ENCODE peak calls at places on chromosome X, in five cellular contexts. One of them, this sample, is unnamed.

GRCh38 chrX:108122748-108123147 is 31.2 kb downstream of the ATG4A start:
- DNase-seq in neural progenitor cell: no peak
- DNase-seq in hepatocyte: no peak
- DNase-seq in MM.1S: no peak
- DNase-seq in GM23338: no peak
- DNase-seq in this sample: no peak

GRCh38 chrX:9285342-9285771 is 179.5 kb upstream of the TBL1X start:
- DNase-seq in neural progenitor cell: no peak
- DNase-seq in hepatocyte: no peak
- DNase-seq in MM.1S: no peak
- DNase-seq in GM23338: no peak
- DNase-seq in this sample: no peak

GRCh38 chrX:34642849-34643248 is 14.2 kb downstream of the TMEM47 start:
- DNase-seq in neural progenitor cell: no peak
- DNase-seq in hepatocyte: no peak
- DNase-seq in MM.1S: no peak
- DNase-seq in GM23338: no peak
- DNase-seq in this sample: no peak

GRCh38 chrX:38817004-38817703 is 15.9 kb downstream of the MID1IP1 start:
- DNase-seq in neural progenitor cell: no peak
- DNase-seq in hepatocyte: peak; percentile 48
- DNase-seq in MM.1S: no peak
- DNase-seq in GM23338: peak; percentile 42
- DNase-seq in this sample: no peak

GRCh38 chrX:35841872-35842271 is 43.7 kb downstream of the MAGEB16 start:
- DNase-seq in neural progenitor cell: no peak
- DNase-seq in hepatocyte: no peak
- DNase-seq in MM.1S: no peak
- DNase-seq in GM23338: no peak
- DNase-seq in this sample: no peak

GRCh38 chrX:13741695-13742094 is 7.1 kb downstream of the OFD1 start:
- DNase-seq in neural progenitor cell: no peak
- DNase-seq in hepatocyte: no peak
- DNase-seq in MM.1S: no peak
- DNase-seq in GM23338: no peak
- DNase-seq in this sample: no peak

GRCh38 chrX:120304241-120304640 is 7.0 kb downstream of the TMEM255A start:
- DNase-seq in neural progenitor cell: no peak
- DNase-seq in hepatocyte: peak; percentile 0
- DNase-seq in MM.1S: peak; percentile 57
- DNase-seq in GM23338: no peak
- DNase-seq in this sample: no peak

GRCh38 chrX:102957751-102958150 is 20.7 kb downstream of the RAB40AL start:
- DNase-seq in neural progenitor cell: no peak
- DNase-seq in hepatocyte: no peak
- DNase-seq in MM.1S: no peak
- DNase-seq in GM23338: no peak
- DNase-seq in this sample: no peak

GRCh38 chrX:39729834-39730670 is 367.7 kb downstream of the BCOR start:
- DNase-seq in neural progenitor cell: peak; percentile 60
- DNase-seq in hepatocyte: peak; percentile 38
- DNase-seq in MM.1S: no peak
- DNase-seq in GM23338: peak; percentile 37
- DNase-seq in this sample: no peak

GRCh38 chrX:120029354-120029753 is 48.1 kb downstream of the RHOXF2B start:
- DNase-seq in neural progenitor cell: no peak
- DNase-seq in hepatocyte: no peak
- DNase-seq in MM.1S: peak; percentile 44
- DNase-seq in GM23338: peak; percentile 17
- DNase-seq in this sample: no peak

GRCh38 chrX:118520858-118521206 is 25.2 kb downstream of the DOCK11 start:
- DNase-seq in neural progenitor cell: no peak
- DNase-seq in hepatocyte: no peak
- DNase-seq in MM.1S: no peak
- DNase-seq in GM23338: no peak
- DNase-seq in this sample: no peak

GRCh38 chrX:21744721-21745120 is 13.2 kb downstream of the SMPX start:
- DNase-seq in neural progenitor cell: no peak
- DNase-seq in hepatocyte: no peak
- DNase-seq in MM.1S: no peak
- DNase-seq in GM23338: no peak
- DNase-seq in this sample: no peak

GRCh38 chrX:53684415-53685192 is 1.9 kb downstream of the HUWE1 start:
- DNase-seq in neural progenitor cell: no peak
- DNase-seq in hepatocyte: no peak
- DNase-seq in MM.1S: no peak
- DNase-seq in GM23338: peak; percentile 3
- DNase-seq in this sample: no peak

GRCh38 chrX:67734111-67734753 is 190.4 kb downstream of the AR start:
- DNase-seq in neural progenitor cell: no peak
- DNase-seq in hepatocyte: no peak
- DNase-seq in MM.1S: no peak
- DNase-seq in GM23338: no peak
- DNase-seq in this sample: peak; percentile 1

GRCh38 chrX:29890646-29891200 is 324.6 kb upstream of the MAGEB2 start:
- DNase-seq in neural progenitor cell: no peak
- DNase-seq in hepatocyte: no peak
- DNase-seq in MM.1S: no peak
- DNase-seq in GM23338: no peak
- DNase-seq in this sample: no peak

GRCh38 chrX:39399387-39399786 is 598.1 kb downstream of the MID1IP1 start:
- DNase-seq in neural progenitor cell: no peak
- DNase-seq in hepatocyte: no peak
- DNase-seq in MM.1S: no peak
- DNase-seq in GM23338: no peak
- DNase-seq in this sample: no peak

GRCh38 chrX:46712733-46713132 is 46.2 kb downstream of the SLC9A7 start:
- DNase-seq in neural progenitor cell: no peak
- DNase-seq in hepatocyte: no peak
- DNase-seq in MM.1S: no peak
- DNase-seq in GM23338: no peak
- DNase-seq in this sample: peak; percentile 41

GRCh38 chrX:46715521-46715920 is 43.4 kb downstream of the SLC9A7 start:
- DNase-seq in neural progenitor cell: no peak
- DNase-seq in hepatocyte: no peak
- DNase-seq in MM.1S: no peak
- DNase-seq in GM23338: no peak
- DNase-seq in this sample: no peak

GRCh38 chrX:46710927-46711623 is 47.8 kb downstream of the SLC9A7 start:
- DNase-seq in neural progenitor cell: peak; percentile 17
- DNase-seq in hepatocyte: no peak
- DNase-seq in MM.1S: no peak
- DNase-seq in GM23338: peak; percentile 11
- DNase-seq in this sample: peak; percentile 73

GRCh38 chrX:46713672-46714487 is 45.0 kb downstream of the SLC9A7 start:
- DNase-seq in neural progenitor cell: no peak
- DNase-seq in hepatocyte: no peak
- DNase-seq in MM.1S: peak; percentile 7
- DNase-seq in GM23338: no peak
- DNase-seq in this sample: no peak

DNA sequence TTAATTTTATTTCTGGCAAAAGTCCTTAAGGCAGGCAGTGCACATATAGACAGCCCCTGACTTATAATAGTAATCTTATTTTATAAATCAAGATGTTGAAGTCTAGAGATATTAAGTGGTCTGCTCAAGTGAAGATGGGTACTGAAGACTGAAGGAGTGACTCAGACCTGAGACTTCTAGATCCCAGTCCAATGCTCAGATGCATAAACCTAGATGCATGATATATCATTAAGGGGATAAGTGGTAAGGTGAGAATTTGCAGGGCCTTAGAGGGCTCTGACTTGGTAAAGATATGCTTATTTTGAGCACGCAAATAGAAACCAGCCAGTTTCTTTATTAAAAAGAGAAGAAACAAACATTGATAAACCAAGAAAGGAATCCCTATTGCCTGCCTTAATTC is 42.9 kb downstream of the SLC9A7 start:
- DNase-seq in neural progenitor cell: no peak
- DNase-seq in hepatocyte: no peak
- DNase-seq in MM.1S: no peak
- DNase-seq in GM23338: no peak
- DNase-seq in this sample: no peak
- H3K79me2 ChIP-seq in neural progenitor cell: no peaks in the 10 kb centered on the region
- H3K79me2 ChIP-seq in hepatocyte: no peaks in the 10 kb centered on the region
- H3K79me2 ChIP-seq in MM.1S: no peaks in the 10 kb centered on the region
- H3K79me2 ChIP-seq in GM23338: peaks cover 37% of the 10 kb centered on the region
- H3K79me2 ChIP-seq in this sample: peaks cover 83% of the 10 kb centered on the region

GRCh38 chrX:149916745-149917392 is 12.5 kb upstream of the HSFX4 start:
- DNase-seq in neural progenitor cell: no peak
- DNase-seq in hepatocyte: no peak
- DNase-seq in MM.1S: no peak
- DNase-seq in GM23338: no peak
- DNase-seq in this sample: peak; percentile 16
- TF ChIP-seq CTCF in neural progenitor cell: no peak
- TF ChIP-seq CTCF in hepatocyte: no peak
- TF ChIP-seq CTCF in MM.1S: no peak
- TF ChIP-seq CTCF in GM23338: no peak
- TF ChIP-seq CTCF in this sample: no peak

GRCh38 chrX:47101206-47101605 is 23.0 kb downstream of the RGN start:
- DNase-seq in neural progenitor cell: no peak
- DNase-seq in hepatocyte: no peak
- DNase-seq in MM.1S: no peak
- DNase-seq in GM23338: no peak
- DNase-seq in this sample: no peak
- TF ChIP-seq EZH2phosphoT487 in neural progenitor cell: no peak
- TF ChIP-seq EZH2phosphoT487 in hepatocyte: no peak
- TF ChIP-seq EZH2phosphoT487 in MM.1S: no peak
- TF ChIP-seq EZH2phosphoT487 in GM23338: no peak
- TF ChIP-seq EZH2phosphoT487 in this sample: no peak

GRCh38 chrX:37800762-37801161 is 20.9 kb downstream of the CYBB start:
- DNase-seq in neural progenitor cell: no peak
- DNase-seq in hepatocyte: no peak
- DNase-seq in MM.1S: no peak
- DNase-seq in GM23338: no peak
- DNase-seq in this sample: no peak

GRCh38 chrX:37796302-37796701 is 16.4 kb downstream of the CYBB start:
- DNase-seq in neural progenitor cell: no peak
- DNase-seq in hepatocyte: no peak
- DNase-seq in MM.1S: no peak
- DNase-seq in GM23338: no peak
- DNase-seq in this sample: no peak

GRCh38 chrX:37802028-37802427 is 22.2 kb downstream of the CYBB start:
- DNase-seq in neural progenitor cell: no peak
- DNase-seq in hepatocyte: no peak
- DNase-seq in MM.1S: no peak
- DNase-seq in GM23338: no peak
- DNase-seq in this sample: no peak

GRCh38 chrX:37796805-37797204 is 16.9 kb downstream of the CYBB start:
- DNase-seq in neural progenitor cell: no peak
- DNase-seq in hepatocyte: no peak
- DNase-seq in MM.1S: peak; percentile 67
- DNase-seq in GM23338: no peak
- DNase-seq in this sample: peak; percentile 76
- H3K79me2 ChIP-seq in neural progenitor cell: no peaks in the 10 kb centered on the region
- H3K79me2 ChIP-seq in hepatocyte: no peaks in the 10 kb centered on the region
- H3K79me2 ChIP-seq in MM.1S: no peaks in the 10 kb centered on the region
- H3K79me2 ChIP-seq in GM23338: no peaks in the 10 kb centered on the region
- H3K79me2 ChIP-seq in this sample: no peaks in the 10 kb centered on the region

DNA sequence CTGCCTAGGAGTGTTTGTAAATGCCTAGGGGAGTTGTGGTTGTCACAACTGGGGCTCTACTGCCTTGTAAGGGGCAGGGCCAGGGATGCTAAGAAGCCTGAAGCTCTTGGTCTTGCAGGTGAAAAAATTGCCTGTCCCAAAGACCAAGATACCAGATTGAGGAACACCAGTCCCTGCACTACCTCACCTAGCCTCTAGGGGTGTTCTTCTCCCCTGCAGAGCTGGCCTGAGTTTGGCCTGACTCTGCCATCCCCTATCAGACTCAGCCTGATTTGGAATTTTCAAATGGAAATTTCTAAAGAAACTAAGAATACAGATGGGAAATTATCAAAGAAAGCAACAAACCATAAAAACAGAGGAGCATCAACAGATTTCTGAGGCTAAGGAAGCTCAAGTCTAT is 90.4 kb downstream of the ZC4H2 start:
- DNase-seq in neural progenitor cell: peak; percentile 28
- DNase-seq in hepatocyte: no peak
- DNase-seq in MM.1S: no peak
- DNase-seq in GM23338: peak; percentile 46
- DNase-seq in this sample: peak; percentile 37
- TF ChIP-seq CTCF in neural progenitor cell: peak; percentile 56
- TF ChIP-seq CTCF in hepatocyte: peak; percentile 11
- TF ChIP-seq CTCF in MM.1S: peak; percentile 28
- TF ChIP-seq CTCF in GM23338: peak; percentile 58
- TF ChIP-seq CTCF in this sample: peak; percentile 68

GRCh38 chrX:153648358-153649177 is 1.6 kb downstream of the DUSP9 start:
- DNase-seq in neural progenitor cell: no peak
- DNase-seq in hepatocyte: no peak
- DNase-seq in MM.1S: no peak
- DNase-seq in GM23338: no peak
- DNase-seq in this sample: no peak

GRCh38 chrX:153650959-153651358 is 4.0 kb downstream of the DUSP9 start:
- DNase-seq in neural progenitor cell: no peak
- DNase-seq in hepatocyte: no peak
- DNase-seq in MM.1S: no peak
- DNase-seq in GM23338: no peak
- DNase-seq in this sample: no peak

GRCh38 chrX:153649915-153650782 is 3.1 kb downstream of the DUSP9 start:
- DNase-seq in neural progenitor cell: no peak
- DNase-seq in hepatocyte: no peak
- DNase-seq in MM.1S: no peak
- DNase-seq in GM23338: no peak
- DNase-seq in this sample: no peak

GRCh38 chrX:153647461-153648357 is 706 bp downstream of the DUSP9 start:
- DNase-seq in neural progenitor cell: peak; percentile 47
- DNase-seq in hepatocyte: no peak
- DNase-seq in MM.1S: no peak
- DNase-seq in GM23338: no peak
- DNase-seq in this sample: no peak

GRCh38 chrX:153649178-153649914 is 2.3 kb downstream of the DUSP9 start:
- DNase-seq in neural progenitor cell: peak; percentile 81
- DNase-seq in hepatocyte: peak; percentile 62
- DNase-seq in MM.1S: peak; percentile 47
- DNase-seq in GM23338: peak; percentile 81
- DNase-seq in this sample: peak; percentile 51
- TF ChIP-seq EZH2phosphoT487 in neural progenitor cell: no peak
- TF ChIP-seq EZH2phosphoT487 in hepatocyte: no peak
- TF ChIP-seq EZH2phosphoT487 in MM.1S: no peak
- TF ChIP-seq EZH2phosphoT487 in GM23338: no peak
- TF ChIP-seq EZH2phosphoT487 in this sample: no peak

GRCh38 chrX:44875185-44875489 is 2.1 kb downstream of the KDM6A start:
- DNase-seq in neural progenitor cell: no peak
- DNase-seq in hepatocyte: no peak
- DNase-seq in MM.1S: no peak
- DNase-seq in GM23338: no peak
- DNase-seq in this sample: no peak
- H3K79me2 ChIP-seq in neural progenitor cell: peaks cover 86% of the 10 kb centered on the region
- H3K79me2 ChIP-seq in hepatocyte: peaks cover 78% of the 10 kb centered on the region
- H3K79me2 ChIP-seq in MM.1S: peaks cover 81% of the 10 kb centered on the region
- H3K79me2 ChIP-seq in GM23338: peaks cover 75% of the 10 kb centered on the region
- H3K79me2 ChIP-seq in this sample: peaks cover 74% of the 10 kb centered on the region

GRCh38 chrX:107107459-107107858 is 11.2 kb downstream of the RBM41 start:
- DNase-seq in neural progenitor cell: no peak
- DNase-seq in hepatocyte: no peak
- DNase-seq in MM.1S: no peak
- DNase-seq in GM23338: no peak
- DNase-seq in this sample: no peak

GRCh38 chrX:107102980-107103379 is 15.6 kb downstream of the RBM41 start:
- DNase-seq in neural progenitor cell: no peak
- DNase-seq in hepatocyte: no peak
- DNase-seq in MM.1S: no peak
- DNase-seq in GM23338: no peak
- DNase-seq in this sample: no peak
- TF ChIP-seq CTCF in neural progenitor cell: peak; percentile 15
- TF ChIP-seq CTCF in hepatocyte: peak; percentile 22
- TF ChIP-seq CTCF in MM.1S: no peak
- TF ChIP-seq CTCF in GM23338: peak; percentile 9
- TF ChIP-seq CTCF in this sample: peak; percentile 30